ENCODE peak calls at places on chromosome 9, in eight cellular contexts. S, G, L, M, U, D, W and R are unnamed samples.

GRCh38 chr9:136047076-136047774 is 47.9 kb downstream of the NACC2 start:
- DNase-seq in D (no peak), G (no peak), S (no peak), M (no peak), U (no peak), W (no peak), L (no peak), R (no peak)

GRCh38 chr9:99023831-99024230 is 80.1 kb downstream of the COL15A1 start:
- DNase-seq in M (peak), W (no peak), D (peak), S (no peak), G (no peak), U (no peak), L (no peak), R (no peak)

GRCh38 chr9:26975728-26976707 is 19.8 kb downstream of the IFT74 start:
- DNase-seq in G (no peak), U (peak), M (peak), W (no peak), D (no peak), S (peak), L (no peak), R (no peak)

GRCh38 chr9:72362680-72363139 is 2.3 kb downstream of the ZFAND5 start:
- DNase-seq in L (peak), W (peak), U (peak), G (no peak), D (peak), M (peak), S (peak), R (peak)

GRCh38 chr9:80554856-80555255 is 983.1 kb downstream of the TLE4 start:
- DNase-seq in L (no peak), U (no peak), S (peak), M (no peak), G (no peak), D (no peak), W (no peak), R (no peak)

GRCh38 chr9:130468566-130468965 is 23.8 kb downstream of the ASS1 start:
- DNase-seq in D (no peak), U (no peak), L (no peak), S (no peak), M (no peak), W (no peak), G (no peak), R (no peak)

GRCh38 chr9:104961701-104962359 is 33.9 kb upstream of the ABCA1 start:
- DNase-seq in D (no peak), W (no peak), U (no peak), G (no peak), S (no peak), L (no peak), M (no peak), R (no peak)

GRCh38 chr9:27791311-27791710 is 218.0 kb upstream of the C9orf72 start:
- DNase-seq in L (no peak), D (no peak), M (peak), U (peak), W (no peak), S (no peak), G (no peak), R (no peak)

GRCh38 chr9:114484854-114485443 is 20.3 kb downstream of the WHRN start:
- DNase-seq in W (no peak), S (no peak), L (no peak), D (no peak), G (no peak), M (peak), U (peak), R (no peak)

GRCh38 chr9:37555786-37556185 is 20.4 kb downstream of the FBXO10 start:
- DNase-seq in D (no peak), U (no peak), S (no peak), W (no peak), M (peak), L (no peak), G (no peak), R (no peak)

GRCh38 chr9:13568851-13569618 is 289.5 kb upstream of the MPDZ start:
- DNase-seq in G (peak), D (peak), U (no peak), M (peak), W (no peak), S (peak), L (no peak), R (no peak)

GRCh38 chr9:95506692-95507455 is 9.9 kb downstream of the PTCH1 start:
- DNase-seq in S (peak), D (peak), M (peak), U (peak), G (peak), W (peak), L (peak), R (no peak)

GRCh38 chr9:92770005-92770995 is 5.7 kb upstream of the BICD2 start:
- DNase-seq in S (no peak), U (no peak), D (no peak), W (peak), L (peak), G (no peak), M (no peak), R (peak)

GRCh38 chr9:112218908-112219307 is 43.8 kb upstream of the SUSD1 start:
- DNase-seq in S (no peak), W (no peak), U (no peak), L (no peak), M (no peak), D (no peak), G (no peak), R (no peak)

GRCh38 chr9:133031496-133031911 is 707 bp downstream of the GTF3C5 start:
- DNase-seq in G (no peak), S (peak), U (peak), W (no peak), M (no peak), D (no peak), L (no peak), R (no peak)

GRCh38 chr9:133682961-133683493 is 46.9 kb downstream of the DBH start:
- DNase-seq in D (peak), G (peak), M (no peak), W (no peak), U (no peak), L (peak), S (no peak), R (no peak)

GRCh38 chr9:72886386-72886785 is 66.5 kb downstream of the ALDH1A1 start:
- DNase-seq in L (no peak), M (no peak), W (no peak), D (no peak), U (no peak), S (no peak), G (no peak), R (no peak)

GRCh38 chr9:95425910-95426551 is 90.7 kb downstream of the PTCH1 start:
- DNase-seq in U (peak), D (no peak), L (no peak), M (peak), W (no peak), S (peak), G (no peak), R (no peak)

GRCh38 chr9:94827584-94828304 is 101.2 kb downstream of the AOPEP start:
- DNase-seq in S (no peak), L (no peak), W (no peak), D (no peak), G (no peak), M (peak), U (no peak), R (no peak)

GRCh38 chr9:126386088-126386487 is 59.5 kb downstream of the MVB12B start:
- DNase-seq in D (no peak), W (no peak), L (no peak), G (no peak), M (no peak), S (peak), U (peak), R (no peak)

GRCh38 chr9:929719-930118 is 46.7 kb upstream of the DMRT3 start:
- DNase-seq in U (no peak), L (no peak), M (no peak), G (no peak), S (no peak), W (no peak), D (no peak), R (no peak)

GRCh38 chr9:922731-923130 is 53.7 kb upstream of the DMRT3 start:
- DNase-seq in G (no peak), U (no peak), D (no peak), S (no peak), M (no peak), W (no peak), L (no peak), R (no peak)

GRCh38 chr9:933356-933755 is 43.1 kb upstream of the DMRT3 start:
- DNase-seq in W (no peak), D (no peak), L (no peak), G (no peak), M (no peak), U (no peak), S (no peak), R (no peak)

GRCh38 chr9:926976-927375 is 49.5 kb upstream of the DMRT3 start:
- DNase-seq in M (no peak), L (no peak), D (no peak), W (no peak), G (no peak), U (no peak), S (no peak), R (no peak)

GRCh38 chr9:928363-929042 is 48.0 kb upstream of the DMRT3 start:
- DNase-seq in M (no peak), S (peak), W (no peak), U (peak), D (no peak), G (no peak), L (no peak), R (no peak)
- TF ChIP-seq CTCF in M (peak), S (peak), W (peak), U (peak), D (no peak), G (no peak), L (peak), R (no peak)

GRCh38 chr9:74499111-74499601 is 2.0 kb downstream of the RORB start:
- DNase-seq in W (no peak), G (peak), L (peak), D (peak), M (peak), S (peak), U (no peak), R (no peak)

GRCh38 chr9:74496819-74497749 is at the start of gene RORB:
- DNase-seq in D (peak), W (no peak), M (peak), L (peak), G (peak), S (peak), U (no peak), R (peak)

GRCh38 chr9:74499770-74500583 is 2.8 kb downstream of the RORB start:
- DNase-seq in S (peak), W (no peak), D (peak), U (no peak), M (peak), G (peak), L (peak), R (no peak)

GRCh38 chr9:74497750-74498615 is 848 bp downstream of the RORB start:
- DNase-seq in G (peak), S (peak), W (no peak), D (peak), L (peak), U (no peak), M (peak), R (no peak)

GRCh38 chr9:74498616-74499095 is 1.5 kb downstream of the RORB start:
- DNase-seq in G (no peak), U (no peak), D (peak), L (no peak), M (no peak), W (no peak), S (no peak), R (no peak)
- H3K4me3 ChIP-seq in G (peak), U (peak), D (peak), L (peak), M (peak), W (peak), S (peak), R (peak)

GRCh38 chr9:120505186-120505585 is 74.8 kb downstream of the CDK5RAP2 start:
- DNase-seq in W (no peak), S (no peak), M (no peak), L (no peak), G (no peak), U (no peak), D (no peak), R (no peak)
- TF ChIP-seq CTCF in W (no peak), S (peak), M (no peak), L (no peak), G (no peak), U (no peak), D (no peak), R (no peak)

GRCh38 chr9:90547896-90548295 is 94.7 kb downstream of the DIRAS2 start:
- DNase-seq in L (no peak), M (no peak), W (no peak), U (peak), D (no peak), S (peak), G (no peak), R (no peak)

GRCh38 chr9:90556897-90557296 is 85.7 kb downstream of the DIRAS2 start:
- DNase-seq in U (peak), D (no peak), S (no peak), M (no peak), G (no peak), W (no peak), L (no peak), R (no peak)

GRCh38 chr9:90555351-90556057 is 87.1 kb downstream of the DIRAS2 start:
- DNase-seq in U (no peak), D (no peak), S (no peak), G (no peak), L (no peak), M (peak), W (no peak), R (no peak)

DNA sequence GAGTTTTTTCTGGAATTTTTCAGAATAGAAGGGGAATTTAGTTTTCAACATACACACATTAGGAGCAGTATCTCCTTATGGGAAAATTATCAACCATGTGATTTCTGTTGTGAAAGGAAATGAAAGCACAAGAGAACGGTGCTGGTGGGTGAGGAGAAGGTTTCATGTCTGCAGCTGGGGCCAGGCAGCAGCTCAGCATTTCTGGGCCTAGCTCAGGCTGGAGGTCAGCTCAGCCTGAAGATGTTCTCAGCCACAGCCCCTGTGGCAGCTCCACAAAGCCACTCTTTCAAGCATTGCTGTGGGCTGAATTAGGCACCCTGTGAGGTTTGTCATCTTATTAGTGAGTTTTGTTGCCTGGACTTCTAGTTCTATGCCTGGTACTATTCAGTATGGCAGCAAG is 90.3 kb downstream of the DIRAS2 start:
- DNase-seq in M (no peak), L (no peak), D (no peak), S (no peak), U (no peak), G (no peak), W (no peak), R (no peak)
- H3K4me3 ChIP-seq in M (no peak), L (no peak), D (no peak), S (no peak), U (no peak), G (no peak), W (no peak), R (no peak)

GRCh38 chr9:131997779-131998178 is 81.9 kb downstream of the MED27 start:
- DNase-seq in W (no peak), M (peak), L (no peak), S (no peak), U (no peak), D (no peak), G (no peak), R (no peak)

GRCh38 chr9:131997076-131997475 is 82.6 kb downstream of the MED27 start:
- DNase-seq in M (no peak), D (no peak), L (no peak), S (no peak), W (no peak), U (no peak), G (no peak), R (no peak)

GRCh38 chr9:132001550-132001949 is 78.1 kb downstream of the MED27 start:
- DNase-seq in U (no peak), W (no peak), D (no peak), S (no peak), L (no peak), G (no peak), M (no peak), R (no peak)

GRCh38 chr9:132000659-132001058 is 79.0 kb downstream of the MED27 start:
- DNase-seq in G (no peak), M (no peak), D (no peak), S (no peak), L (no peak), W (no peak), U (no peak), R (no peak)

DNA sequence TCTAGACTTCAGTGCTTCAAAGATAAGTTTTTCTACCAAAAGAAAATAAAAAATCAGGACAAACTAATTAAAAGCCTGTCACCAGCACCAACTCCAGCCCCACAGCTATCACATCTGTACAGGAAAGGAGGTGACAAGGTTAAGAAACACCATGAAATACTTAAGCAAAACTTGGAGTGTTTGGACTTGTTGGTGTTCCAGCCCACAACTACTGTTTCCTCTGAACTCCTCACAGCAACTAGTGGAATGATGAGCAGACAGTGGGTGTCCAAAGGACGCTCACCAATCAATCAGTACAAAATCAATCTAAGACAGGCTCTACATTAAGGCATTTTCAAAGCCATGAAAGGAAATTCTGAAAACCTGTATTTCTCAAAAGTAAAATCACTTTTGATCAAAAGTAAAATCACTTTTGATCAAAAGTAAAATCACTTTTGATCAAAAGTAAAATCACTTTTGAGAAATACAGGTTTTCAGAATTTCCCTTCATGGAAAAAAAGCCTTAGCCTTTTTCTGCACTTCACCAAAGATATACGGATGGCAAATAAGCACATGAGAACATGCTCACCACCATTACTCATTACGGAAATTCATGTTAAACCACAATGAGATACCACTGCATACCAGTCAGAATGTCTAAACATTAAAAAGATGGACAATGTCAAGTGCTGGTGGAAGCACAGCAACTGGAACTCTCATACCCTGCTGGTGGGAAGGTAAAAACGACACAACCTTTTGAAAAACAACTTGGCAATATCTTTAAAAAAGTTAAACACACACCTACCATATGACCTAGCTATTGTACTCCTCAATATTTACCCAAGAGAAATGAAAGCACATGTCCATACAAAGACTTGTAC is 79.7 kb downstream of the MED27 start:
- DNase-seq in G (no peak), D (no peak), U (peak), L (no peak), S (no peak), W (no peak), M (peak), R (no peak)
- TF ChIP-seq CTCF in G (no peak), D (no peak), U (peak), L (no peak), S (no peak), W (no peak), M (peak), R (no peak)

GRCh38 chr9:122402403-122403268 is 31.8 kb downstream of the PTGS1 start:
- DNase-seq in M (peak), L (no peak), D (no peak), G (no peak), U (peak), S (no peak), W (no peak), R (peak)

GRCh38 chr9:122403381-122404002 is 32.7 kb downstream of the PTGS1 start:
- DNase-seq in D (no peak), W (no peak), L (no peak), U (no peak), M (no peak), S (no peak), G (no peak), R (no peak)

GRCh38 chr9:122406264-122406890 is 35.6 kb downstream of the PTGS1 start:
- DNase-seq in G (peak), M (no peak), S (peak), D (no peak), L (no peak), W (no peak), U (no peak), R (no peak)
- H3K4me3 ChIP-seq in G (no peak), M (no peak), S (peak), D (no peak), L (peak), W (no peak), U (no peak), R (peak)

GRCh38 chr9:128847803-128848202 is 18.2 kb upstream of the SPOUT1 start:
- DNase-seq in M (no peak), S (no peak), U (no peak), L (no peak), G (no peak), D (peak), W (no peak), R (no peak)

GRCh38 chr9:128846680-128847030 is 17.1 kb upstream of the SPOUT1 start:
- DNase-seq in U (no peak), G (no peak), L (no peak), W (no peak), D (peak), S (no peak), M (no peak), R (no peak)

GRCh38 chr9:128841704-128842492 is 12.3 kb upstream of the SPOUT1 start:
- DNase-seq in M (no peak), D (peak), S (no peak), L (peak), G (no peak), W (no peak), U (no peak), R (no peak)

GRCh38 chr9:128840524-128840923 is 10.9 kb upstream of the SPOUT1 start:
- DNase-seq in W (no peak), D (no peak), L (no peak), M (no peak), S (no peak), G (no peak), U (no peak), R (no peak)

DNA sequence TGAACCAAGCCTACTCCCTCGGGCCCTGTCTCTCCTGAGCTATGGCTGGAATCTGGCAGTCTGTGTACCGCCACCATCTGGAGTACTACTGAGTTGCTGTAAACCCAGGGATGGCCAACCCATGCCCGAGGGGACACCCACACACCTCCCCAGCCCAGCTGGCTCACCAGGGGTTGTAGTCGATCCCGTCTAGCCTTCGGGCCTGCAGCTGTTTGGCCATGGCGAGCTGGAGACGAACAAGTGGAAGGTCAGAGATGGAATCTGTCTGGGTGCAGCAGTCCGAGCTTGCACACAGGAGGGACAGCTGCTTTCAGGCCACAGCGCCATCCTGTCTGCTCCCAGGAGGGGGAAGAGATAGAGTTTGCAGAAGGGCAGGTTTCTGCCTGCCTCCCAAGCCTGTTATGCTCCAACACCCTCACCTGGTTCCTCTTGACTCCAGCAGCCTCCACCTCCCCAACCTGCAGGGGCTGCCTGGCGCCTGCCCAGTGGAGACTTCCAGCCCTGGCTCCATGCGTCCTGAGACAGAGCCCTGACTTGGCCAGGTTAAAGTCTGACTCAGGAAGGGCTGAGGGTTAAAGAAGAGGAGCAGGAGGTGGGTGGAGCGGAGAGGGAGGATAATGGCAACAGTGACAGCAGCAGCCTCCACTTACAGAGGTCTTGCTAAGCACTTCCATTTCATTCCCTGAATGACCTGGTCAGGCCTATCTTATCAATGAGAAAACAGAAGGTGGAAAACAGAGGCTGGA is 15.8 kb upstream of the SPOUT1 start:
- DNase-seq in U (no peak), G (no peak), S (peak), L (peak), D (peak), W (no peak), M (no peak), R (no peak)
- TF ChIP-seq CTCF in U (no peak), G (no peak), S (peak), L (no peak), D (no peak), W (no peak), M (no peak), R (no peak)

GRCh38 chr9:123033864-123034598 is 564 bp downstream of the GPR21 start:
- DNase-seq in W (no peak), L (no peak), S (no peak), G (no peak), M (no peak), D (peak), U (no peak), R (no peak)
- H3K4me3 ChIP-seq in W (no peak), L (peak), S (peak), G (no peak), M (no peak), D (peak), U (no peak), R (no peak)

GRCh38 chr9:88173378-88173999 is 35.2 kb upstream of the SPATA31C2 start:
- DNase-seq in M (peak), G (no peak), W (peak), D (no peak), U (peak), L (no peak), S (peak), R (peak)
- TF ChIP-seq CTCF in M (peak), G (peak), W (peak), D (peak), U (peak), L (peak), S (peak), R (no peak)